ENCODE peak calls at places on chromosomes 4 and X, in eight cellular contexts. One of them, this sample, is unnamed. For H3K4me1, the result is how much of the 10 kb centered on the place peaks cover.

GRCh38 chrX:123835661-123836371 is 24.0 kb upstream of the XIAP start:
- DNase-seq in colonic mucosa: peak
- DNase-seq in naive thymus-derived CD4-positive, alpha-beta T cell: no peak
- DNase-seq in pancreas: no peak
- DNase-seq in small intestine: peak
- DNase-seq in GM23338: no peak
- DNase-seq in tibial nerve: no peak
- DNase-seq in stomach: no peak
- DNase-seq in this sample: peak

GRCh38 chr4:7854697-7855370 is 84.8 kb downstream of the AFAP1 start:
- DNase-seq in colonic mucosa: no peak
- DNase-seq in pancreas: no peak
- DNase-seq in naive thymus-derived CD4-positive, alpha-beta T cell: peak
- DNase-seq in GM23338: no peak
- DNase-seq in stomach: no peak
- DNase-seq in tibial nerve: no peak
- DNase-seq in small intestine: peak
- DNase-seq in this sample: no peak

GRCh38 chr4:56828784-56829535 is 7.5 kb upstream of the SPINK2 start:
- DNase-seq in small intestine: no peak
- DNase-seq in naive thymus-derived CD4-positive, alpha-beta T cell: no peak
- DNase-seq in GM23338: no peak
- DNase-seq in stomach: no peak
- DNase-seq in tibial nerve: no peak
- DNase-seq in pancreas: no peak
- DNase-seq in colonic mucosa: no peak
- DNase-seq in this sample: no peak

GRCh38 chr4:13103382-13104015 is 380.6 kb downstream of the RAB28 start:
- DNase-seq in small intestine: no peak
- DNase-seq in stomach: no peak
- DNase-seq in pancreas: no peak
- DNase-seq in GM23338: peak
- DNase-seq in naive thymus-derived CD4-positive, alpha-beta T cell: no peak
- DNase-seq in colonic mucosa: no peak
- DNase-seq in tibial nerve: no peak
- DNase-seq in this sample: no peak

GRCh38 chr4:54709281-54709854 is 51.6 kb downstream of the KIT start:
- DNase-seq in colonic mucosa: no peak
- DNase-seq in naive thymus-derived CD4-positive, alpha-beta T cell: no peak
- DNase-seq in pancreas: no peak
- DNase-seq in GM23338: no peak
- DNase-seq in tibial nerve: no peak
- DNase-seq in small intestine: peak
- DNase-seq in stomach: no peak
- DNase-seq in this sample: no peak

GRCh38 chrX:7132335-7133035 is 15.0 kb upstream of the STS start:
- DNase-seq in GM23338: peak
- DNase-seq in stomach: peak
- DNase-seq in small intestine: peak
- DNase-seq in colonic mucosa: peak
- DNase-seq in naive thymus-derived CD4-positive, alpha-beta T cell: no peak
- DNase-seq in pancreas: peak
- DNase-seq in tibial nerve: no peak
- DNase-seq in this sample: peak

GRCh38 chrX:151006410-151007109 is 23.4 kb downstream of the HMGB3 start:
- DNase-seq in colonic mucosa: no peak
- DNase-seq in tibial nerve: no peak
- DNase-seq in naive thymus-derived CD4-positive, alpha-beta T cell: no peak
- DNase-seq in stomach: no peak
- DNase-seq in pancreas: no peak
- DNase-seq in GM23338: no peak
- DNase-seq in small intestine: no peak
- DNase-seq in this sample: no peak

GRCh38 chr4:60683953-60684352 is 516.2 kb upstream of the ADGRL3 start:
- DNase-seq in pancreas: no peak
- DNase-seq in stomach: no peak
- DNase-seq in colonic mucosa: no peak
- DNase-seq in naive thymus-derived CD4-positive, alpha-beta T cell: no peak
- DNase-seq in small intestine: no peak
- DNase-seq in tibial nerve: no peak
- DNase-seq in GM23338: no peak
- DNase-seq in this sample: no peak

GRCh38 chrX:136585960-136586359 is 53.9 kb downstream of the VGLL1 start:
- DNase-seq in small intestine: no peak
- DNase-seq in pancreas: no peak
- DNase-seq in naive thymus-derived CD4-positive, alpha-beta T cell: no peak
- DNase-seq in stomach: no peak
- DNase-seq in GM23338: peak
- DNase-seq in tibial nerve: no peak
- DNase-seq in colonic mucosa: no peak
- DNase-seq in this sample: no peak

DNA sequence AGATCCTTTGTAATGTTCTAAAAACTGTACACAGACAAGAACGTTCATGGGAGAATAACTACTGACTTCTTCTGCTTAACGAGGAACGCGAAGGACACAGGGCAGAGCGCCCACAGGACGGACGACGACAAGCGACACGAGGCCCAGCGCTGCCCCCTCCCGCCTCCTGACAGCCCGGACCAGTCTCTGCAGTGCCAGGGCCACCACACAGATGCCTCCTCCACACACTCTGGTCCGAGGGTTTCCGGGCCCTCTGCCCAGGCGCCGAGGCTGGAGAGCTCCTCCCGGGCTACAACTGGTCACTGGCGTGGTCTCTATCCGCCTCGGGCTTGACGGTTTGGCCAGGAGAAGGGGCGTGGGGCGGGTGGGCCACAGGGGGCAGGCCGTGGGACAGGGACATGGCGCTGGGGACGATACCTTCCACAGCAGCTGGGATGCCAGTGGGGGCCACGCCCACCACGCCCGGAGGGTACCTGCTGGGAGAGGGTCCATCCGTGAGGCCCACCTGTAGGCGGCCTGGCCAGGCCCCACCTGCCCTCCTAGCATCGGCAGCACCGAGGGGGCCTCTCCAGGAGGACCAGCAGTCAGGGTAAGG is 36.9 kb downstream of the CTBP1 start:
- DNase-seq in colonic mucosa: no peak
- DNase-seq in tibial nerve: no peak
- DNase-seq in stomach: no peak
- DNase-seq in GM23338: no peak
- DNase-seq in small intestine: no peak
- DNase-seq in pancreas: peak
- DNase-seq in naive thymus-derived CD4-positive, alpha-beta T cell: no peak
- DNase-seq in this sample: no peak
- H3K27ac ChIP-seq in colonic mucosa: no peak
- H3K27ac ChIP-seq in tibial nerve: peak
- H3K27ac ChIP-seq in stomach: peak
- H3K27ac ChIP-seq in GM23338: no peak
- H3K27ac ChIP-seq in small intestine: no peak
- H3K27ac ChIP-seq in pancreas: no peak
- H3K27ac ChIP-seq in naive thymus-derived CD4-positive, alpha-beta T cell: no peak
- H3K27ac ChIP-seq in this sample: peak

GRCh38 chrX:153969125-153969903 is 2.3 kb downstream of the HCFC1 start:
- DNase-seq in GM23338: no peak
- DNase-seq in stomach: no peak
- DNase-seq in colonic mucosa: no peak
- DNase-seq in pancreas: no peak
- DNase-seq in small intestine: no peak
- DNase-seq in tibial nerve: no peak
- DNase-seq in naive thymus-derived CD4-positive, alpha-beta T cell: no peak
- DNase-seq in this sample: no peak
- H3K4me1 ChIP-seq in GM23338: under half
- H3K4me1 ChIP-seq in stomach: half or more
- H3K4me1 ChIP-seq in colonic mucosa: under half
- H3K4me1 ChIP-seq in pancreas: under half
- H3K4me1 ChIP-seq in small intestine: under half
- H3K4me1 ChIP-seq in tibial nerve: under half
- H3K4me1 ChIP-seq in naive thymus-derived CD4-positive, alpha-beta T cell: under half
- H3K4me1 ChIP-seq in this sample: half or more

GRCh38 chr4:15704145-15704544 is 1.3 kb downstream of the BST1 start:
- DNase-seq in naive thymus-derived CD4-positive, alpha-beta T cell: no peak
- DNase-seq in stomach: no peak
- DNase-seq in colonic mucosa: no peak
- DNase-seq in GM23338: no peak
- DNase-seq in tibial nerve: no peak
- DNase-seq in small intestine: no peak
- DNase-seq in pancreas: no peak
- DNase-seq in this sample: no peak

GRCh38 chr4:15707363-15707715 is 4.5 kb downstream of the BST1 start:
- DNase-seq in small intestine: no peak
- DNase-seq in GM23338: no peak
- DNase-seq in tibial nerve: no peak
- DNase-seq in naive thymus-derived CD4-positive, alpha-beta T cell: no peak
- DNase-seq in colonic mucosa: no peak
- DNase-seq in stomach: no peak
- DNase-seq in pancreas: no peak
- DNase-seq in this sample: no peak

GRCh38 chr4:15702941-15703403 is at the start of gene BST1:
- DNase-seq in colonic mucosa: peak
- DNase-seq in pancreas: peak
- DNase-seq in tibial nerve: peak
- DNase-seq in naive thymus-derived CD4-positive, alpha-beta T cell: peak
- DNase-seq in stomach: peak
- DNase-seq in GM23338: peak
- DNase-seq in small intestine: peak
- DNase-seq in this sample: peak

GRCh38 chr4:15706646-15707362 is 3.9 kb downstream of the BST1 start:
- DNase-seq in stomach: no peak
- DNase-seq in pancreas: no peak
- DNase-seq in colonic mucosa: no peak
- DNase-seq in small intestine: no peak
- DNase-seq in naive thymus-derived CD4-positive, alpha-beta T cell: no peak
- DNase-seq in GM23338: no peak
- DNase-seq in tibial nerve: no peak
- DNase-seq in this sample: no peak

GRCh38 chr4:15703439-15703838 is 574 bp downstream of the BST1 start:
- DNase-seq in stomach: no peak
- DNase-seq in colonic mucosa: no peak
- DNase-seq in small intestine: no peak
- DNase-seq in pancreas: no peak
- DNase-seq in naive thymus-derived CD4-positive, alpha-beta T cell: no peak
- DNase-seq in tibial nerve: no peak
- DNase-seq in GM23338: no peak
- DNase-seq in this sample: no peak
- H3K4me3 ChIP-seq in stomach: peak
- H3K4me3 ChIP-seq in colonic mucosa: peak
- H3K4me3 ChIP-seq in small intestine: peak
- H3K4me3 ChIP-seq in pancreas: no peak
- H3K4me3 ChIP-seq in naive thymus-derived CD4-positive, alpha-beta T cell: peak
- H3K4me3 ChIP-seq in tibial nerve: peak
- H3K4me3 ChIP-seq in GM23338: peak
- H3K4me3 ChIP-seq in this sample: peak

DNA sequence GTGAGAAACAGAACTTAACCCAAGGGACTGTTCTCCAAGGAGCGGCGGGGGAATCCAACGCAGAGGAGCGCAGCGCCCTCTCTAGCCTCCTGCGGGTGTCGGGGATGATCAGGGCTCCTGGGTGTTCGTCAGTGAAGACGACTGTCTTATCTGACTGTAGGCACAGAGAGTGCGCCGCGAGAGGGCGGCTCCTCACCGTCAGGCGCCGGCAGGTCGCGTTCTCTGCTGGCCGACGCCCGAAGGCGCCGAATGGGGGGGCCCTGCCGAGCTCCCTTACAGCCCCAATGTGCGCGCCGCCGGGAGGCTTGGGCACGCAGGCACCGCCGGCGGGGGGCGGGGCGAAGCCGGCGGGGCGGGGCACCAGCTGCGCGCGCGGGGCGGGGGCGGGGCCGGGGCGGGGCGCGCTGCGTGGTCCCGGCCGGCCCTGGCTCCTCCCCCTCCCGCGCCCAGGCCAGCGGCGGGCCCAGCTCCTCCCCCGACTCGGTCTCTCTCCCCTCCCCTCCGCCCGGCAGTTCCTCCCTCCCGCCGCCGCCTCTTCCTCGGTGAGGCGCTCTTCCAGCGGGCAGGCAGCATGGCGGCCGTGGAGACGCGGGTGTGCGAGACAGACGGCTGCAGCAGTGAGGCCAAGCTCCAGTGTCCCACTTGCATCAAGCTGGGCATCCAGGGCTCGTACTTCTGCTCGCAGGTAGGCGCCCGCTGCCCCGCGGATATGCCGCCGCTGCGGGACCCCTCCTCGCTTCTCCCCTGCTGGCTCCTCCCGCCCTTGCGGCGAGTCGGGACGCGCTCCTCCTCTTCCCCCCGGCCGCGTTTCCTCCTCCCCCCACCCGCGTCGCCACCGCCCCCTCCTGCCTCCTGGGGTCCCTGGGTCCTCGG is at the start of gene METAP1:
- DNase-seq in colonic mucosa: peak
- DNase-seq in stomach: peak
- DNase-seq in tibial nerve: peak
- DNase-seq in small intestine: peak
- DNase-seq in naive thymus-derived CD4-positive, alpha-beta T cell: peak
- DNase-seq in GM23338: peak
- DNase-seq in pancreas: peak
- DNase-seq in this sample: peak
- H3K27ac ChIP-seq in colonic mucosa: peak
- H3K27ac ChIP-seq in stomach: peak
- H3K27ac ChIP-seq in tibial nerve: peak
- H3K27ac ChIP-seq in small intestine: peak
- H3K27ac ChIP-seq in naive thymus-derived CD4-positive, alpha-beta T cell: peak
- H3K27ac ChIP-seq in GM23338: peak
- H3K27ac ChIP-seq in pancreas: peak
- H3K27ac ChIP-seq in this sample: peak

GRCh38 chrX:41095962-41096955 is 11.0 kb downstream of the USP9X start:
- DNase-seq in small intestine: no peak
- DNase-seq in GM23338: no peak
- DNase-seq in tibial nerve: no peak
- DNase-seq in naive thymus-derived CD4-positive, alpha-beta T cell: no peak
- DNase-seq in stomach: no peak
- DNase-seq in pancreas: no peak
- DNase-seq in colonic mucosa: no peak
- DNase-seq in this sample: no peak
- H3K4me1 ChIP-seq in small intestine: under half
- H3K4me1 ChIP-seq in GM23338: half or more
- H3K4me1 ChIP-seq in tibial nerve: under half
- H3K4me1 ChIP-seq in naive thymus-derived CD4-positive, alpha-beta T cell: under half
- H3K4me1 ChIP-seq in stomach: under half
- H3K4me1 ChIP-seq in pancreas: under half
- H3K4me1 ChIP-seq in colonic mucosa: under half
- H3K4me1 ChIP-seq in this sample: under half

GRCh38 chr4:107826427-107826980 is 1.8 kb downstream of the SGMS2 start:
- DNase-seq in small intestine: peak
- DNase-seq in stomach: no peak
- DNase-seq in pancreas: no peak
- DNase-seq in colonic mucosa: peak
- DNase-seq in GM23338: no peak
- DNase-seq in naive thymus-derived CD4-positive, alpha-beta T cell: no peak
- DNase-seq in tibial nerve: no peak
- DNase-seq in this sample: peak
- H3K4me3 ChIP-seq in small intestine: peak
- H3K4me3 ChIP-seq in stomach: peak
- H3K4me3 ChIP-seq in pancreas: peak
- H3K4me3 ChIP-seq in colonic mucosa: peak
- H3K4me3 ChIP-seq in GM23338: no peak
- H3K4me3 ChIP-seq in naive thymus-derived CD4-positive, alpha-beta T cell: no peak
- H3K4me3 ChIP-seq in tibial nerve: peak
- H3K4me3 ChIP-seq in this sample: peak

DNA sequence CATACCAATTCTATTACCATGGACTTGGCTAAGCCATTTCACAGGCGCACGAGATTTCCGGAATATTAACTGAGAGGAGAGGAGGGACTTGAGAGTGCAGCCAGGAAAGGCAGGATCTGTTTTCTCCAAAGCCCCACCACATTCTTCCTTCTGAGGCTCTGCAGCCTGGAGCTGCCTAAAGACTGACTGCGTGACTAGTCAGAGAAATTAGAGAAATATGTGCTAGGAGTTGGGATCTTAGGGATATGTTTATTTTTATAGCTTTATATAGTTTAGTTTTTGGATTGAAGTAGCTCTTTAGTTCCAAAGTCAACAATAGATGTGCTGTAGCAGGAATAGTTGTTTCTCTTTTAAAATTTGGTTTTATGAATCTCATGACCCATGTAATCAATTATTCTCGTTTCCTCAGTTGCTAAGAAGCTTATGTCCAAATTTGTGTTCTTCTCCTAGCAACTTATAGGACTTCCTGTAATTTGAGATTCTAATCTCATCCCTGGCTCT is 300.1 kb upstream of the DDX53 start:
- DNase-seq in stomach: no peak
- DNase-seq in tibial nerve: no peak
- DNase-seq in small intestine: no peak
- DNase-seq in naive thymus-derived CD4-positive, alpha-beta T cell: no peak
- DNase-seq in colonic mucosa: no peak
- DNase-seq in GM23338: no peak
- DNase-seq in pancreas: no peak
- DNase-seq in this sample: no peak
- H3K27ac ChIP-seq in stomach: no peak
- H3K27ac ChIP-seq in tibial nerve: no peak
- H3K27ac ChIP-seq in small intestine: no peak
- H3K27ac ChIP-seq in naive thymus-derived CD4-positive, alpha-beta T cell: no peak
- H3K27ac ChIP-seq in colonic mucosa: no peak
- H3K27ac ChIP-seq in GM23338: no peak
- H3K27ac ChIP-seq in pancreas: no peak
- H3K27ac ChIP-seq in this sample: peak